ENCODE peak calls at places on chromosomes 6 and 20, in ten cellular contexts. W is upper lobe of right lung; S is natural killer cell; T is pancreas; P is activated B cell treated with CpG ODN at 0.5 μM for 24 hours; F is CD4-positive, alpha-beta T cell; O is left lung; K is PC-3; B is body of pancreas; C is GM12878. D is an unnamed sample.

GRCh38 chr20:61295726-61296628 is 43.9 kb downstream of the CDH4 start:
- ATAC-seq in W (no peak), S (no peak), T (no peak), P (no peak), F (no peak), O (no peak), K (no peak), B (no peak), C (no peak), D (no peak)

GRCh38 chr20:58420798-58421496 is 31.9 kb downstream of the VAPB start:
- ATAC-seq in W (no peak), S (no peak), T (no peak), P (no peak), F (no peak), O (peak), K (peak), B (no peak), C (no peak), D (no peak)

GRCh38 chr6:85706272-85706671 is 63.6 kb upstream of the SYNCRIP start:
- ATAC-seq in W (peak), S (no peak), T (no peak), P (no peak), F (no peak), O (no peak), K (no peak), B (no peak), C (no peak), D (no peak)

GRCh38 chr6:154981071-154981373 is 14.1 kb upstream of the TIAM2 start:
- ATAC-seq in W (no peak), S (no peak), T (peak), P (peak), F (no peak), O (peak), K (no peak), B (peak), C (peak), D (no peak)

GRCh38 chr6:45969883-45970282 is 45.8 kb downstream of the CLIC5 start:
- ATAC-seq in W (no peak), S (no peak), T (no peak), P (no peak), F (no peak), O (no peak), K (no peak), B (no peak), C (no peak), D (no peak)

GRCh38 chr6:157563611-157564284 is 182.8 kb downstream of the ZDHHC14 start:
- ATAC-seq in W (no peak), S (no peak), T (no peak), P (peak), F (no peak), O (no peak), K (no peak), B (no peak), C (peak), D (no peak)

GRCh38 chr20:2741881-2742280 is 49.3 kb downstream of the EBF4 start:
- ATAC-seq in W (no peak), S (peak), T (no peak), P (no peak), F (peak), O (no peak), K (no peak), B (no peak), C (no peak), D (no peak)

GRCh38 chr6:82842721-82843120 is 222.9 kb downstream of the UBE3D start:
- ATAC-seq in W (no peak), S (no peak), T (no peak), P (no peak), F (no peak), O (no peak), K (no peak), B (no peak), C (no peak), D (no peak)

GRCh38 chr6:84501315-84501714 is 263.1 kb downstream of the TBX18 start:
- ATAC-seq in W (no peak), S (no peak), T (no peak), P (no peak), F (no peak), O (no peak), K (no peak), B (no peak), C (peak), D (no peak)

GRCh38 chr20:45972500-45973183 is 639 bp upstream of the ZNF335 start:
- ATAC-seq in W (no peak), S (no peak), T (no peak), P (no peak), F (no peak), O (no peak), K (peak), B (no peak), C (peak), D (no peak)

GRCh38 chr6:4979426-4979825 is 24.4 kb downstream of the RPP40 start:
- ATAC-seq in W (no peak), S (no peak), T (no peak), P (no peak), F (no peak), O (no peak), K (no peak), B (no peak), C (no peak), D (no peak)

GRCh38 chr6:53439556-53439955 is 90.8 kb upstream of the ELOVL5 start:
- ATAC-seq in W (no peak), S (no peak), T (peak), P (no peak), F (no peak), O (no peak), K (peak), B (peak), C (no peak), D (peak)

GRCh38 chr6:130138116-130138908 is 84.4 kb downstream of the SAMD3 start:
- ATAC-seq in W (no peak), S (peak), T (no peak), P (no peak), F (no peak), O (no peak), K (no peak), B (no peak), C (peak), D (no peak)

GRCh38 chr20:24697411-24697810 is 228.0 kb downstream of the SYNDIG1 start:
- ATAC-seq in W (no peak), S (no peak), T (no peak), P (no peak), F (no peak), O (no peak), K (no peak), B (no peak), C (no peak), D (no peak)

GRCh38 chr6:169831450-169832246 is 80.2 kb downstream of the ERMARD start:
- ATAC-seq in W (peak), S (peak), T (peak), P (peak), F (peak), O (peak), K (peak), B (peak), C (peak), D (peak)

GRCh38 chr20:6674831-6675230 is 92.7 kb upstream of the BMP2 start:
- ATAC-seq in W (no peak), S (no peak), T (no peak), P (no peak), F (no peak), O (no peak), K (no peak), B (no peak), C (no peak), D (no peak)

GRCh38 chr6:115934829-115935228 is 125.9 kb downstream of the FRK start:
- ATAC-seq in W (no peak), S (no peak), T (no peak), P (no peak), F (no peak), O (no peak), K (no peak), B (no peak), C (no peak), D (no peak)

GRCh38 chr6:131733376-131734016 is 22.7 kb upstream of the CTAGE9 start:
- ATAC-seq in W (peak), S (no peak), T (no peak), P (no peak), F (no peak), O (no peak), K (no peak), B (no peak), C (no peak), D (no peak)

GRCh38 chr6:125004198-125004597 is 42.0 kb downstream of the RNF217 start:
- ATAC-seq in W (peak), S (no peak), T (peak), P (no peak), F (no peak), O (peak), K (no peak), B (no peak), C (no peak), D (no peak)

GRCh38 chr6:116954335-116954734 is 77.3 kb downstream of the RFX6 start:
- ATAC-seq in W (no peak), S (no peak), T (peak), P (no peak), F (no peak), O (no peak), K (no peak), B (no peak), C (no peak), D (no peak)

GRCh38 chr6:31713991-31714684 is 1.0 kb upstream of the LY6G6D start:
- ATAC-seq in W (no peak), S (no peak), T (no peak), P (no peak), F (no peak), O (no peak), K (no peak), B (no peak), C (no peak), D (no peak)

GRCh38 chr6:134680021-134680420 is 269.9 kb downstream of the ALDH8A1 start:
- ATAC-seq in W (no peak), S (no peak), T (no peak), P (no peak), F (no peak), O (no peak), K (no peak), B (no peak), C (no peak), D (no peak)

GRCh38 chr6:130322673-130323268 is 43.0 kb upstream of the TMEM200A start:
- ATAC-seq in W (peak), S (peak), T (peak), P (peak), F (peak), O (peak), K (peak), B (peak), C (peak), D (no peak)

GRCh38 chr6:169139179-169139971 is 114.3 kb downstream of the THBS2 start:
- ATAC-seq in W (no peak), S (no peak), T (no peak), P (no peak), F (no peak), O (no peak), K (no peak), B (no peak), C (no peak), D (no peak)

GRCh38 chr6:111888928-111889696 is 15.9 kb upstream of the FYN start:
- ATAC-seq in W (no peak), S (no peak), T (peak), P (no peak), F (no peak), O (peak), K (no peak), B (no peak), C (no peak), D (peak)

GRCh38 chr6:84906514-84906913 is 142.1 kb upstream of the TBX18 start:
- ATAC-seq in W (no peak), S (no peak), T (no peak), P (no peak), F (no peak), O (no peak), K (no peak), B (no peak), C (no peak), D (no peak)

GRCh38 chr6:46014511-46015118 is 1.0 kb downstream of the CLIC5 start:
- ATAC-seq in W (peak), S (no peak), T (peak), P (no peak), F (peak), O (peak), K (peak), B (no peak), C (no peak), D (no peak)

GRCh38 chr20:62133864-62134263 is 9.3 kb downstream of the PSMA7 start:
- ATAC-seq in W (no peak), S (no peak), T (peak), P (no peak), F (peak), O (no peak), K (peak), B (no peak), C (peak), D (no peak)

GRCh38 chr6:136820541-136820940 is 1.9 kb upstream of the PEX7 start:
- ATAC-seq in W (no peak), S (no peak), T (peak), P (no peak), F (no peak), O (no peak), K (no peak), B (peak), C (no peak), D (no peak)

GRCh38 chr20:45821942-45822341 is 5.2 kb downstream of the TNNC2 start:
- ATAC-seq in W (no peak), S (no peak), T (no peak), P (no peak), F (no peak), O (no peak), K (no peak), B (no peak), C (no peak), D (no peak)

GRCh38 chr6:123803862-123804681 is at the start of gene NKAIN2:
- ATAC-seq in W (peak), S (no peak), T (no peak), P (no peak), F (no peak), O (peak), K (peak), B (peak), C (no peak), D (no peak)

DNA sequence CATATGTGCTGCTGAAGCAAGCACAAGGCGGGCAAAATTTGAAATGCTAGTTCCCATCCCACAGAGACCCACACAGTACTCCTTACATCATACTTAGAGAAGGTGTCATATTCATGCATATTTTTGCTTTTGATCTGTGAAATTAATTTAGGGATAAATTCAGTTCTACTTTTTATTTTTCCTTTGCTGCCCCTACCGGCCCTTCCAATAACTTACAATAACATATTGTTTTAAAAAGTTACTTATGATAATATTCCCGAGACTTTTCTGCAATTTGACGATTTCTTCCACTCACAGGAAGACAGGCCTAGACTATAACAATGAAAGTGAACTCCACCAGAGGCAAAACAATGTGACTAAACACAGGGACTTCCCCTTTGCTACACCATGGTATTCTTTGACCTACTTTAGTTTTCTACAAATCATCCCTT is 35.0 kb downstream of the SESN1 start:
- ATAC-seq in W (peak), S (peak), T (peak), P (peak), F (peak), O (peak), K (peak), B (peak), C (peak), D (peak)
- TF ChIP-seq CTCF in W (peak), S (no peak), T (no peak), P (no peak), F (no peak), O (no peak), K (peak), B (no peak), C (no peak), D (peak)

DNA sequence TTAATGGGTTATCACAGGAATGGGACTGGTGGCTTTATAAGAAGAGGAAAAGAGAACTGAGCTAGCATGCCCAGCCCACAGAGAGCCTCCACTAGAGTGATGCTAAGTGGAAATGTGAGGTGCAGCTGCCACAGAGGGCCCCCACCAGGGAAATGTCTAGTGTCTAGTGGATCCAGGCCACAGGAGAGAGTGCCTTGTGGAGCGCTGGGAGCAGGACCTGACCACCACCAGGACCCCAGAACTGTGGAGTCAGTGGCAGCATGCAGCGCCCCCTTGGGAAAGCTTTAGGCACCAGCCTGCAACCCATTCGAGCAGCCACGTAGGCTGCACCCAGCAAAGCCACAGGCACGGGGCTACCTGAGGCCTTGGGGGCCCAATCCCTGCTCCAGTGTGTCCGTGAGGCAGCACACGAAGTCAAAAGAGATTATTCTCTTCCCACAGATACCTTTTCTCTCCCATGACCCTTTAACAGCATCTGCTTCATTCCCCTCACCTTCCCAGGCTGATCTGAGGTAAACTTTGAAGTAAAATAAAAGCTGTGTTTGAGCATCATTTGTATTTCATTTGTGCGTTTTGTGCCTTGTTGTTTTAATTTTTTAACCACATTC is 4.4 kb downstream of the HLA-E start:
- ATAC-seq in W (no peak), S (no peak), T (no peak), P (no peak), F (no peak), O (no peak), K (no peak), B (no peak), C (peak), D (no peak)
- TF ChIP-seq CTCF in W (peak), S (peak), T (no peak), P (no peak), F (peak), O (no peak), K (peak), B (no peak), C (peak), D (no peak)

GRCh38 chr20:50389437-50389807 is 120.8 kb upstream of the PTPN1 start:
- ATAC-seq in W (peak), S (no peak), T (peak), P (no peak), F (no peak), O (peak), K (no peak), B (peak), C (no peak), D (no peak)

GRCh38 chr20:50391444-50392137 is 118.6 kb upstream of the PTPN1 start:
- ATAC-seq in W (no peak), S (no peak), T (no peak), P (no peak), F (no peak), O (no peak), K (no peak), B (no peak), C (no peak), D (no peak)

GRCh38 chr20:50390685-50391443 is 119.3 kb upstream of the PTPN1 start:
- ATAC-seq in W (no peak), S (no peak), T (no peak), P (no peak), F (no peak), O (no peak), K (no peak), B (no peak), C (no peak), D (no peak)

GRCh38 chr20:50388733-50389436 is 121.3 kb upstream of the PTPN1 start:
- ATAC-seq in W (no peak), S (no peak), T (no peak), P (no peak), F (no peak), O (peak), K (no peak), B (no peak), C (no peak), D (no peak)

DNA sequence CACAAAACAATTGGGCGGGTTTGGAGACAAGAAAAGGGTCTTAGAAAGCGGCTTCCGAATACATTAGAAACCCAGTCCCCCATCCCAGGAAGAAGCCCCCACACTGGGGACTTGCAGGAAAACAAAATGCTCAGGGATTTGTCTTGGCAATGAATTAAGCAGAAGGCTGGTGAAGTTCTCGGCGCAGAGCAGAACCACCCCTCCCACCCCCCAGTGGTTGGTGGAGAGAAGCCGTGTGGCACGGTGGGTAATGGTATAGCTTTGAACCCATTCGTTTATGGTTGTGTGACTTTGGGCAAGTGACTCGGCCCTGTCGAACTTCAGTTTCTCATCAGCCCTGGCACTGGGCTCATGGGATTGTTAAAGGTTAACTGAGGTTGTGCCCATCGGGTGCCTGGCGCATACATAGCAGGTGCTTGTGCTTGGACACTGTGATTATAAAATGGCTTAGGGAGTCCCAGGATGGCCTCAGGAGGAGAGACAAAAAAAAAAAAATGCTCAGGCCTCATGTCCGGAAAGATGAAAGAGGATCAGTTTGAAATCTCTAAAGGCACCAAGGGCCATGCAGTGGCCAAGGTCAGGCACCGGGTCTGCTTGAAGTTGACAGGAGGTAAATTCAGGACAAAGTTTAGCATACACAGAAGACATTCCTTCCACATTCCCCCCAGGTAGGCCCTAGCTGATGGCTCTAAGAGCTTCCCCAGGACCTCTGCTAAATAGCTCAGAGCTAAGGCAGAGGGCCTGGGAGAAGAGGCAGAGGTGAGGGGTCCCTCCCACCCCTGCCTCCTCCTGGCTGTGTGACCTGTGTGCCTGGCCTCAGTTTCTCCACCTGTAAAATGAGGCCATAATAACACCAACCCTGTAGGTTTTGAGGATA is 120.1 kb upstream of the PTPN1 start:
- ATAC-seq in W (no peak), S (no peak), T (peak), P (no peak), F (no peak), O (no peak), K (no peak), B (peak), C (no peak), D (no peak)
- TF ChIP-seq CTCF in W (no peak), S (no peak), T (no peak), P (no peak), F (no peak), O (no peak), K (no peak), B (no peak), C (no peak), D (no peak)

GRCh38 chr20:8536219-8536618 is 404.2 kb downstream of the PLCB1 start:
- ATAC-seq in W (no peak), S (no peak), T (no peak), P (no peak), F (no peak), O (no peak), K (no peak), B (no peak), C (no peak), D (no peak)

GRCh38 chr20:8534368-8534767 is 402.3 kb downstream of the PLCB1 start:
- ATAC-seq in W (no peak), S (no peak), T (no peak), P (no peak), F (no peak), O (no peak), K (no peak), B (no peak), C (no peak), D (no peak)

GRCh38 chr20:8532169-8532568 is 400.1 kb downstream of the PLCB1 start:
- ATAC-seq in W (no peak), S (no peak), T (peak), P (no peak), F (no peak), O (no peak), K (no peak), B (no peak), C (no peak), D (no peak)

GRCh38 chr20:8540466-8540865 is 408.4 kb downstream of the PLCB1 start:
- ATAC-seq in W (no peak), S (no peak), T (no peak), P (no peak), F (no peak), O (no peak), K (no peak), B (no peak), C (no peak), D (no peak)

DNA sequence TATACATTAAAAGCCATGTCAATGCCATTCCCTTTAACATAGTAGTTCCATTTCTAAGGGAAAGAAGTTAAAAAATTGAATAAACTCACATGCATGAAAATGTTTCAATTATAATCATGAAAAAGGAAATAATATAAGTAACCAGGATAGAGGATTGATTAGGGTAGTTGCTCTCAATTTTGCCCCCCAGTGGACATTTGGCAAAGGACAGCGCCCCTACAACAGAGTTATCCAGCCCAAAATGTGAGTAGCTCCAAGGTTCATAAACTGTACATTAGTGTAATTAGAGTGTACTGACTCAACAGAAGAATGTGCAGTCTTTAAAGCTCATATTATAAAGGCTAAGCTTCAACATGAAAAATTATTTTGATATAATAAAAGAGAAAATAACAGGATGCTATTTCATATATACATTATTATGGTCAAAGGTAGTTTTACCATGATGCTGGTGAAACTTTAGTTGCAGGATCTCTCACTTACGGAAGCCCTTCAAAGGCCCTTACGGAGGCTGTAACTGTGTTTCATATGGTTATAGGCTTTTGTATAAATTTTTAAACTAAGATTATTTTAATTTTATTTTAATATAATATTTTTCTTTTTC is 403.4 kb downstream of the PLCB1 start:
- ATAC-seq in W (no peak), S (no peak), T (no peak), P (no peak), F (no peak), O (no peak), K (peak), B (no peak), C (peak), D (no peak)
- TF ChIP-seq CTCF in W (peak), S (peak), T (no peak), P (no peak), F (no peak), O (peak), K (peak), B (peak), C (peak), D (no peak)

D was measured in gastroesophageal sphincter.